ENCODE peak calls at places on chromosomes 12 and 14, in eight cellular contexts. V, E, N, L, T, H, M and A are unnamed samples.

GRCh38 chr12:104480826-104481457 is 24.2 kb downstream of the CHST11 start:
- DNase-seq in L (peak), M (no peak), V (peak), T (no peak), E (no peak), N (no peak), H (no peak), A (peak)

GRCh38 chr14:30283822-30284446 is 275.0 kb upstream of the G2E3 start:
- DNase-seq in V (peak), L (peak), T (no peak), N (peak), H (no peak), E (peak), M (no peak), A (peak)

GRCh38 chr12:6272300-6273208 is 37.9 kb upstream of the PLEKHG6 start:
- DNase-seq in V (no peak), E (no peak), M (no peak), L (no peak), N (no peak), H (no peak), T (peak), A (no peak)

GRCh38 chr12:115201928-115202327 is 518.0 kb upstream of the TBX3 start:
- DNase-seq in V (no peak), L (no peak), H (no peak), M (no peak), T (no peak), E (no peak), N (no peak), A (no peak)

GRCh38 chr12:80101126-80101525 is 1.8 kb downstream of the OTOGL start:
- DNase-seq in M (no peak), E (no peak), T (no peak), H (no peak), N (no peak), V (no peak), L (peak), A (peak)

GRCh38 chr14:71143391-71144290 is 236.4 kb downstream of the PCNX1 start:
- DNase-seq in L (peak), H (no peak), M (peak), T (no peak), V (peak), E (no peak), N (peak), A (peak)

GRCh38 chr14:102223682-102224081 is 81.3 kb downstream of the MOK start:
- DNase-seq in M (no peak), V (no peak), L (no peak), H (no peak), N (no peak), E (no peak), T (peak), A (peak)

GRCh38 chr12:69630191-69630590 is 19.5 kb upstream of the LRRC10 start:
- DNase-seq in L (peak), V (no peak), H (no peak), N (peak), E (no peak), M (no peak), T (no peak), A (peak)

GRCh38 chr12:101939856-101940265 is 62.5 kb downstream of the DRAM1 start:
- DNase-seq in N (peak), V (peak), L (peak), T (no peak), E (peak), H (peak), M (peak), A (peak)

GRCh38 chr12:82486524-82487235 is 128.4 kb downstream of the METTL25 start:
- DNase-seq in L (no peak), H (no peak), T (no peak), M (no peak), E (no peak), V (peak), N (no peak), A (peak)

GRCh38 chr14:104249092-104249491 is 110.7 kb downstream of the KIF26A start:
- DNase-seq in E (no peak), T (no peak), M (no peak), N (no peak), L (no peak), V (no peak), H (no peak), A (no peak)

GRCh38 chr12:66836623-66837310 is 157.9 kb upstream of the GRIP1 start:
- DNase-seq in M (no peak), E (no peak), T (no peak), H (no peak), N (no peak), L (no peak), V (no peak), A (no peak)